ENCODE peak calls at places on chromosome 5, in six cellular contexts. Z is HCEC 1CT; O is natural killer cell treated with Interleukin-12 subunit alpha and Interleukin-12 subunit beta and Interleukin-15 and Interleukin-18, amount 100 ng/mL, for 72 hours; A is frontal cortex; P is right lobe of liver; V is stimulated activated CD8-positive, alpha-beta memory T cell treated with anti-CD3 and anti-CD28 coated beads, Interleukin-15, amount 100 ng/mL, for 4 hours. U is an unnamed sample.

GRCh38 chr5:171484460-171484899 is 65.0 kb downstream of the FGF18 start:
- DNase-seq in P (no peak), Z (peak), V (peak), A (no peak), O (no peak), U (no peak)

GRCh38 chr5:159912033-159912800 is 4.1 kb upstream of the ADRA1B start:
- DNase-seq in Z (peak), A (no peak), V (no peak), P (no peak), O (no peak), U (peak)

GRCh38 chr5:34410411-34411139 is 245.6 kb upstream of the RAI14 start:
- DNase-seq in Z (no peak), P (no peak), V (no peak), A (no peak), O (no peak), U (no peak)

GRCh38 chr5:73419414-73420390 is 28.9 kb downstream of the FOXD1 start:
- DNase-seq in O (no peak), P (no peak), Z (peak), A (no peak), V (no peak), U (peak)

GRCh38 chr5:153256-153655 is 38.0 kb upstream of the LRRC14B start:
- DNase-seq in V (no peak), A (no peak), O (no peak), Z (peak), P (no peak), U (no peak)

GRCh38 chr5:132457371-132458225 is 33.0 kb downstream of the IRF1 start:
- DNase-seq in P (peak), A (no peak), O (peak), Z (peak), V (no peak), U (peak)

GRCh38 chr5:172943283-172943841 is 15.9 kb upstream of the RPL26L1 start:
- DNase-seq in A (no peak), O (no peak), P (no peak), V (no peak), Z (no peak), U (peak)

GRCh38 chr5:169421677-169422076 is 120.7 kb upstream of the SLIT3 start:
- DNase-seq in A (no peak), O (no peak), Z (peak), P (no peak), V (no peak), U (no peak)

GRCh38 chr5:69257577-69257976 is 22.9 kb downstream of the CDK7 start:
- DNase-seq in V (no peak), P (no peak), A (no peak), Z (no peak), O (no peak), U (no peak)